ENCODE peak calls at places on chromosome 13, in nine cellular contexts. One of them, this sample, is unnamed.

GRCh38 chr13:73248711-73249580 is 190.1 kb downstream of the KLF5 start:
- DNase-seq in posterior cingulate gyrus: no peak
- DNase-seq in activated naive CD8-positive, alpha-beta T cell treated with anti-CD3 and anti-CD28 coated beads, Interleukin-2, amount 50 U/mL, for 24 hours: no peak
- DNase-seq in endothelial cell: no peak
- DNase-seq in NCI-H345: no peak
- DNase-seq in midbrain: no peak
- DNase-seq in Peyer's patch: no peak
- DNase-seq in amniotic stem cell: no peak
- DNase-seq in IMR-90: peak; percentile 63
- DNase-seq in this sample: no peak

GRCh38 chr13:76886292-76887061 is at the start of gene KCTD12:
- DNase-seq in posterior cingulate gyrus: peak; percentile 96
- DNase-seq in amniotic stem cell: peak; percentile 73
- DNase-seq in IMR-90: peak; percentile 73
- DNase-seq in midbrain: peak; percentile 83
- DNase-seq in NCI-H345: peak; percentile 89
- DNase-seq in endothelial cell: peak; percentile 77
- DNase-seq in activated naive CD8-positive, alpha-beta T cell treated with anti-CD3 and anti-CD28 coated beads, Interleukin-2, amount 50 U/mL, for 24 hours: peak; percentile 74
- DNase-seq in Peyer's patch: peak; percentile 92
- DNase-seq in this sample: peak; percentile 31

GRCh38 chr13:104295537-104295936 is 1229.3 kb upstream of the SLC10A2 start:
- DNase-seq in amniotic stem cell: no peak
- DNase-seq in midbrain: no peak
- DNase-seq in posterior cingulate gyrus: no peak
- DNase-seq in IMR-90: no peak
- DNase-seq in endothelial cell: no peak
- DNase-seq in activated naive CD8-positive, alpha-beta T cell treated with anti-CD3 and anti-CD28 coated beads, Interleukin-2, amount 50 U/mL, for 24 hours: no peak
- DNase-seq in Peyer's patch: no peak
- DNase-seq in NCI-H345: no peak
- DNase-seq in this sample: no peak

GRCh38 chr13:113639661-113640262 is 18.2 kb downstream of the ATP4B start:
- DNase-seq in IMR-90: no peak
- DNase-seq in midbrain: no peak
- DNase-seq in endothelial cell: no peak
- DNase-seq in activated naive CD8-positive, alpha-beta T cell treated with anti-CD3 and anti-CD28 coated beads, Interleukin-2, amount 50 U/mL, for 24 hours: no peak
- DNase-seq in Peyer's patch: peak; percentile 38
- DNase-seq in amniotic stem cell: no peak
- DNase-seq in posterior cingulate gyrus: peak; percentile 80
- DNase-seq in NCI-H345: no peak
- DNase-seq in this sample: no peak

GRCh38 chr13:71621152-71622124 is 245.6 kb downstream of the DACH1 start:
- DNase-seq in IMR-90: no peak
- DNase-seq in NCI-H345: peak; percentile 74
- DNase-seq in endothelial cell: no peak
- DNase-seq in midbrain: no peak
- DNase-seq in posterior cingulate gyrus: no peak
- DNase-seq in activated naive CD8-positive, alpha-beta T cell treated with anti-CD3 and anti-CD28 coated beads, Interleukin-2, amount 50 U/mL, for 24 hours: no peak
- DNase-seq in amniotic stem cell: no peak
- DNase-seq in Peyer's patch: no peak
- DNase-seq in this sample: no peak

GRCh38 chr13:48567521-48568331 is 34.8 kb upstream of the RCBTB2 start:
- DNase-seq in NCI-H345: no peak
- DNase-seq in Peyer's patch: no peak
- DNase-seq in activated naive CD8-positive, alpha-beta T cell treated with anti-CD3 and anti-CD28 coated beads, Interleukin-2, amount 50 U/mL, for 24 hours: no peak
- DNase-seq in amniotic stem cell: no peak
- DNase-seq in midbrain: peak; percentile 21
- DNase-seq in posterior cingulate gyrus: no peak
- DNase-seq in endothelial cell: no peak
- DNase-seq in IMR-90: no peak
- DNase-seq in this sample: no peak

GRCh38 chr13:41019027-41019487 is at the start of gene ELF1:
- DNase-seq in NCI-H345: peak; percentile 6
- DNase-seq in posterior cingulate gyrus: no peak
- DNase-seq in amniotic stem cell: no peak
- DNase-seq in activated naive CD8-positive, alpha-beta T cell treated with anti-CD3 and anti-CD28 coated beads, Interleukin-2, amount 50 U/mL, for 24 hours: peak; percentile 49
- DNase-seq in Peyer's patch: peak; percentile 91
- DNase-seq in IMR-90: peak; percentile 52
- DNase-seq in midbrain: no peak
- DNase-seq in endothelial cell: no peak
- DNase-seq in this sample: peak; percentile 82

GRCh38 chr13:99418663-99419140 is 82.6 kb upstream of the TM9SF2 start:
- DNase-seq in endothelial cell: no peak
- DNase-seq in Peyer's patch: peak; percentile 37
- DNase-seq in amniotic stem cell: no peak
- DNase-seq in midbrain: no peak
- DNase-seq in posterior cingulate gyrus: no peak
- DNase-seq in IMR-90: no peak
- DNase-seq in NCI-H345: no peak
- DNase-seq in activated naive CD8-positive, alpha-beta T cell treated with anti-CD3 and anti-CD28 coated beads, Interleukin-2, amount 50 U/mL, for 24 hours: no peak
- DNase-seq in this sample: no peak

GRCh38 chr13:112606125-112607001 is 18.4 kb upstream of the TUBGCP3 start:
- DNase-seq in Peyer's patch: peak; percentile 95
- DNase-seq in amniotic stem cell: peak; percentile 71
- DNase-seq in NCI-H345: peak; percentile 92
- DNase-seq in midbrain: peak; percentile 91
- DNase-seq in posterior cingulate gyrus: peak; percentile 99
- DNase-seq in activated naive CD8-positive, alpha-beta T cell treated with anti-CD3 and anti-CD28 coated beads, Interleukin-2, amount 50 U/mL, for 24 hours: peak; percentile 95
- DNase-seq in IMR-90: peak; percentile 78
- DNase-seq in endothelial cell: peak; percentile 98
- DNase-seq in this sample: peak; percentile 85

GRCh38 chr13:83450586-83450985 is 431.7 kb downstream of the SLITRK1 start:
- DNase-seq in endothelial cell: no peak
- DNase-seq in Peyer's patch: no peak
- DNase-seq in midbrain: no peak
- DNase-seq in IMR-90: no peak
- DNase-seq in amniotic stem cell: peak; percentile 2
- DNase-seq in activated naive CD8-positive, alpha-beta T cell treated with anti-CD3 and anti-CD28 coated beads, Interleukin-2, amount 50 U/mL, for 24 hours: no peak
- DNase-seq in posterior cingulate gyrus: no peak
- DNase-seq in NCI-H345: no peak
- DNase-seq in this sample: no peak

GRCh38 chr13:35565273-35565672 is 88.8 kb upstream of the MAB21L1 start:
- DNase-seq in IMR-90: no peak
- DNase-seq in Peyer's patch: no peak
- DNase-seq in midbrain: no peak
- DNase-seq in endothelial cell: no peak
- DNase-seq in amniotic stem cell: no peak
- DNase-seq in activated naive CD8-positive, alpha-beta T cell treated with anti-CD3 and anti-CD28 coated beads, Interleukin-2, amount 50 U/mL, for 24 hours: no peak
- DNase-seq in NCI-H345: no peak
- DNase-seq in posterior cingulate gyrus: no peak
- DNase-seq in this sample: no peak

GRCh38 chr13:47397739-47398138 is 500.9 kb upstream of the HTR2A start:
- DNase-seq in amniotic stem cell: no peak
- DNase-seq in midbrain: no peak
- DNase-seq in NCI-H345: no peak
- DNase-seq in Peyer's patch: no peak
- DNase-seq in IMR-90: peak; percentile 80
- DNase-seq in endothelial cell: no peak
- DNase-seq in activated naive CD8-positive, alpha-beta T cell treated with anti-CD3 and anti-CD28 coated beads, Interleukin-2, amount 50 U/mL, for 24 hours: no peak
- DNase-seq in posterior cingulate gyrus: no peak
- DNase-seq in this sample: no peak

GRCh38 chr13:99385940-99386339 is 78.7 kb upstream of the GPR183 start:
- DNase-seq in NCI-H345: peak; percentile 59
- DNase-seq in activated naive CD8-positive, alpha-beta T cell treated with anti-CD3 and anti-CD28 coated beads, Interleukin-2, amount 50 U/mL, for 24 hours: peak; percentile 6
- DNase-seq in posterior cingulate gyrus: no peak
- DNase-seq in endothelial cell: no peak
- DNase-seq in midbrain: no peak
- DNase-seq in Peyer's patch: no peak
- DNase-seq in amniotic stem cell: no peak
- DNase-seq in IMR-90: no peak
- DNase-seq in this sample: no peak

GRCh38 chr13:21458457-21458815 is 667 bp downstream of the ZDHHC20 start:
- DNase-seq in endothelial cell: peak; percentile 28
- DNase-seq in NCI-H345: peak; percentile 53
- DNase-seq in amniotic stem cell: no peak
- DNase-seq in IMR-90: no peak
- DNase-seq in midbrain: no peak
- DNase-seq in posterior cingulate gyrus: peak; percentile 85
- DNase-seq in Peyer's patch: peak; percentile 76
- DNase-seq in activated naive CD8-positive, alpha-beta T cell treated with anti-CD3 and anti-CD28 coated beads, Interleukin-2, amount 50 U/mL, for 24 hours: peak; percentile 61
- DNase-seq in this sample: peak; percentile 13

GRCh38 chr13:105441406-105441805 is 1094.1 kb downstream of the EFNB2 start:
- DNase-seq in amniotic stem cell: no peak
- DNase-seq in NCI-H345: no peak
- DNase-seq in Peyer's patch: no peak
- DNase-seq in midbrain: no peak
- DNase-seq in IMR-90: no peak
- DNase-seq in activated naive CD8-positive, alpha-beta T cell treated with anti-CD3 and anti-CD28 coated beads, Interleukin-2, amount 50 U/mL, for 24 hours: no peak
- DNase-seq in posterior cingulate gyrus: no peak
- DNase-seq in endothelial cell: no peak
- DNase-seq in this sample: no peak

GRCh38 chr13:109844396-109844795 is 58.0 kb upstream of the IRS2 start:
- DNase-seq in endothelial cell: no peak
- DNase-seq in midbrain: no peak
- DNase-seq in activated naive CD8-positive, alpha-beta T cell treated with anti-CD3 and anti-CD28 coated beads, Interleukin-2, amount 50 U/mL, for 24 hours: no peak
- DNase-seq in IMR-90: peak; percentile 73
- DNase-seq in Peyer's patch: no peak
- DNase-seq in NCI-H345: no peak
- DNase-seq in posterior cingulate gyrus: no peak
- DNase-seq in amniotic stem cell: no peak
- DNase-seq in this sample: peak; percentile 29

GRCh38 chr13:45928843-45929242 is 77.3 kb upstream of the SIAH3 start:
- DNase-seq in Peyer's patch: no peak
- DNase-seq in posterior cingulate gyrus: no peak
- DNase-seq in amniotic stem cell: no peak
- DNase-seq in endothelial cell: no peak
- DNase-seq in IMR-90: no peak
- DNase-seq in midbrain: no peak
- DNase-seq in activated naive CD8-positive, alpha-beta T cell treated with anti-CD3 and anti-CD28 coated beads, Interleukin-2, amount 50 U/mL, for 24 hours: no peak
- DNase-seq in NCI-H345: no peak
- DNase-seq in this sample: no peak

GRCh38 chr13:37889811-37890210 is 20.2 kb upstream of the TRPC4 start:
- DNase-seq in IMR-90: no peak
- DNase-seq in amniotic stem cell: no peak
- DNase-seq in Peyer's patch: no peak
- DNase-seq in activated naive CD8-positive, alpha-beta T cell treated with anti-CD3 and anti-CD28 coated beads, Interleukin-2, amount 50 U/mL, for 24 hours: no peak
- DNase-seq in endothelial cell: no peak
- DNase-seq in midbrain: no peak
- DNase-seq in posterior cingulate gyrus: no peak
- DNase-seq in NCI-H345: no peak
- DNase-seq in this sample: no peak

GRCh38 chr13:78604782-78605611 is 1.6 kb upstream of the POU4F1 start:
- DNase-seq in NCI-H345: peak; percentile 64
- DNase-seq in Peyer's patch: no peak
- DNase-seq in midbrain: no peak
- DNase-seq in endothelial cell: no peak
- DNase-seq in activated naive CD8-positive, alpha-beta T cell treated with anti-CD3 and anti-CD28 coated beads, Interleukin-2, amount 50 U/mL, for 24 hours: no peak
- DNase-seq in amniotic stem cell: no peak
- DNase-seq in posterior cingulate gyrus: no peak
- DNase-seq in IMR-90: peak; percentile 8
- DNase-seq in this sample: peak; percentile 46

GRCh38 chr13:109288151-109288709 is 498.2 kb downstream of the IRS2 start:
- DNase-seq in Peyer's patch: no peak
- DNase-seq in midbrain: no peak
- DNase-seq in activated naive CD8-positive, alpha-beta T cell treated with anti-CD3 and anti-CD28 coated beads, Interleukin-2, amount 50 U/mL, for 24 hours: no peak
- DNase-seq in posterior cingulate gyrus: no peak
- DNase-seq in amniotic stem cell: no peak
- DNase-seq in NCI-H345: no peak
- DNase-seq in IMR-90: peak; percentile 25
- DNase-seq in endothelial cell: no peak
- DNase-seq in this sample: no peak

GRCh38 chr13:27721681-27722080 is 70.6 kb upstream of the GSX1 start:
- DNase-seq in NCI-H345: no peak
- DNase-seq in posterior cingulate gyrus: no peak
- DNase-seq in midbrain: no peak
- DNase-seq in IMR-90: no peak
- DNase-seq in Peyer's patch: no peak
- DNase-seq in activated naive CD8-positive, alpha-beta T cell treated with anti-CD3 and anti-CD28 coated beads, Interleukin-2, amount 50 U/mL, for 24 hours: no peak
- DNase-seq in endothelial cell: no peak
- DNase-seq in amniotic stem cell: no peak
- DNase-seq in this sample: no peak

GRCh38 chr13:105920375-105920774 is 615.1 kb downstream of the EFNB2 start:
- DNase-seq in Peyer's patch: peak; percentile 62
- DNase-seq in activated naive CD8-positive, alpha-beta T cell treated with anti-CD3 and anti-CD28 coated beads, Interleukin-2, amount 50 U/mL, for 24 hours: no peak
- DNase-seq in NCI-H345: no peak
- DNase-seq in amniotic stem cell: no peak
- DNase-seq in IMR-90: peak; percentile 87
- DNase-seq in posterior cingulate gyrus: no peak
- DNase-seq in midbrain: no peak
- DNase-seq in endothelial cell: no peak
- DNase-seq in this sample: peak; percentile 87

GRCh38 chr13:72246396-72246795 is 379.4 kb upstream of the DACH1 start:
- DNase-seq in posterior cingulate gyrus: no peak
- DNase-seq in NCI-H345: no peak
- DNase-seq in IMR-90: no peak
- DNase-seq in Peyer's patch: no peak
- DNase-seq in amniotic stem cell: no peak
- DNase-seq in activated naive CD8-positive, alpha-beta T cell treated with anti-CD3 and anti-CD28 coated beads, Interleukin-2, amount 50 U/mL, for 24 hours: no peak
- DNase-seq in midbrain: no peak
- DNase-seq in endothelial cell: no peak
- DNase-seq in this sample: no peak

GRCh38 chr13:50129923-50130685 is 114.9 kb downstream of the KCNRG start:
- DNase-seq in endothelial cell: peak; percentile 43
- DNase-seq in posterior cingulate gyrus: peak; percentile 84
- DNase-seq in NCI-H345: no peak
- DNase-seq in IMR-90: no peak
- DNase-seq in amniotic stem cell: no peak
- DNase-seq in midbrain: no peak
- DNase-seq in Peyer's patch: peak; percentile 51
- DNase-seq in activated naive CD8-positive, alpha-beta T cell treated with anti-CD3 and anti-CD28 coated beads, Interleukin-2, amount 50 U/mL, for 24 hours: peak; percentile 38
- DNase-seq in this sample: no peak

GRCh38 chr13:30340367-30341184 is 33.2 kb upstream of the KATNAL1 start:
- DNase-seq in midbrain: no peak
- DNase-seq in activated naive CD8-positive, alpha-beta T cell treated with anti-CD3 and anti-CD28 coated beads, Interleukin-2, amount 50 U/mL, for 24 hours: no peak
- DNase-seq in IMR-90: peak; percentile 89
- DNase-seq in amniotic stem cell: peak; percentile 9
- DNase-seq in NCI-H345: no peak
- DNase-seq in endothelial cell: no peak
- DNase-seq in posterior cingulate gyrus: no peak
- DNase-seq in Peyer's patch: peak; percentile 68
- DNase-seq in this sample: peak; percentile 48

GRCh38 chr13:93847162-93847561 is 620.6 kb downstream of the GPC6 start:
- DNase-seq in NCI-H345: no peak
- DNase-seq in posterior cingulate gyrus: no peak
- DNase-seq in activated naive CD8-positive, alpha-beta T cell treated with anti-CD3 and anti-CD28 coated beads, Interleukin-2, amount 50 U/mL, for 24 hours: no peak
- DNase-seq in midbrain: no peak
- DNase-seq in amniotic stem cell: peak; percentile 17
- DNase-seq in IMR-90: peak; percentile 93
- DNase-seq in Peyer's patch: no peak
- DNase-seq in endothelial cell: no peak
- DNase-seq in this sample: peak; percentile 68

GRCh38 chr13:41284512-41285288 is 21.3 kb upstream of the MTRF1 start:
- DNase-seq in Peyer's patch: no peak
- DNase-seq in midbrain: no peak
- DNase-seq in activated naive CD8-positive, alpha-beta T cell treated with anti-CD3 and anti-CD28 coated beads, Interleukin-2, amount 50 U/mL, for 24 hours: no peak
- DNase-seq in endothelial cell: no peak
- DNase-seq in NCI-H345: no peak
- DNase-seq in IMR-90: peak; percentile 88
- DNase-seq in posterior cingulate gyrus: no peak
- DNase-seq in amniotic stem cell: peak; percentile 80
- DNase-seq in this sample: peak; percentile 90

GRCh38 chr13:74062933-74063332 is 71.3 kb downstream of the KLF12 start:
- DNase-seq in IMR-90: peak; percentile 74
- DNase-seq in midbrain: peak; percentile 35
- DNase-seq in posterior cingulate gyrus: peak; percentile 91
- DNase-seq in amniotic stem cell: no peak
- DNase-seq in NCI-H345: no peak
- DNase-seq in activated naive CD8-positive, alpha-beta T cell treated with anti-CD3 and anti-CD28 coated beads, Interleukin-2, amount 50 U/mL, for 24 hours: peak; percentile 26
- DNase-seq in endothelial cell: no peak
- DNase-seq in Peyer's patch: peak; percentile 59
- DNase-seq in this sample: no peak

GRCh38 chr13:76438050-76438449 is 448.2 kb downstream of the KCTD12 start:
- DNase-seq in NCI-H345: no peak
- DNase-seq in activated naive CD8-positive, alpha-beta T cell treated with anti-CD3 and anti-CD28 coated beads, Interleukin-2, amount 50 U/mL, for 24 hours: no peak
- DNase-seq in Peyer's patch: no peak
- DNase-seq in midbrain: no peak
- DNase-seq in IMR-90: peak; percentile 84
- DNase-seq in endothelial cell: no peak
- DNase-seq in posterior cingulate gyrus: no peak
- DNase-seq in amniotic stem cell: no peak
- DNase-seq in this sample: peak; percentile 37

GRCh38 chr13:21673592-21674270 is 2.9 kb downstream of the FGF9 start:
- DNase-seq in endothelial cell: peak; percentile 58
- DNase-seq in IMR-90: peak; percentile 36
- DNase-seq in midbrain: peak; percentile 40
- DNase-seq in NCI-H345: peak; percentile 55
- DNase-seq in activated naive CD8-positive, alpha-beta T cell treated with anti-CD3 and anti-CD28 coated beads, Interleukin-2, amount 50 U/mL, for 24 hours: peak; percentile 39
- DNase-seq in posterior cingulate gyrus: peak; percentile 93
- DNase-seq in amniotic stem cell: no peak
- DNase-seq in Peyer's patch: peak; percentile 70
- DNase-seq in this sample: no peak

GRCh38 chr13:23870356-23871146 is 18.6 kb downstream of the MIPEP start:
- DNase-seq in amniotic stem cell: no peak
- DNase-seq in Peyer's patch: no peak
- DNase-seq in endothelial cell: no peak
- DNase-seq in activated naive CD8-positive, alpha-beta T cell treated with anti-CD3 and anti-CD28 coated beads, Interleukin-2, amount 50 U/mL, for 24 hours: no peak
- DNase-seq in NCI-H345: no peak
- DNase-seq in posterior cingulate gyrus: no peak
- DNase-seq in midbrain: no peak
- DNase-seq in IMR-90: no peak
- DNase-seq in this sample: no peak

This sample was measured in HT1080.